ENCODE peak calls at places on chromosomes 2 and 18, in nine cellular contexts. U is HuH-7.5; F is activated CD8-positive, alpha-beta T cell treated with anti-CD3 and anti-CD28 coated beads, Interleukin-2, amount 10 ng/mL, durations not matched to agents 7 days and 5 days; O is stimulated activated CD4-positive, alpha-beta T cell treated with anti-CD3 and anti-CD28 coated beads, Interleukin-2, amount 100 ng/mL, for 48 hours; A is esophagus squamous epithelium; N is activated CD8-positive, alpha-beta memory T cell treated with anti-CD3 and anti-CD28 coated beads, Interleukin-2, amount 10 ng/mL, durations not matched to agents 7 days and 5 days; C is thoracic aorta; G is activated CD4-positive, CD25-positive, alpha-beta regulatory T cell treated with anti-CD3 and anti-CD28 coated beads, Interleukin-2, amount 50 U/mL, for 72 hours; E is stimulated activated naive CD4-positive, alpha-beta T cell. V is an unnamed sample.
A peak's percentile ranks its signal among the peaks of the same experiment; 100 is the strongest.

GRCh38 chr2:142325870-142326269 is 195.1 kb upstream of the LRP1B start:
- DNase-seq in G (no peak), A (no peak), O (no peak), F (no peak), N (no peak), E (no peak), C (no peak), U (no peak), V (no peak)

GRCh38 chr2:158894078-158894477 is 74.4 kb upstream of the TANC1 start:
- DNase-seq in E (no peak), N (no peak), A (no peak), O (no peak), F (no peak), U (no peak), G (no peak), C (no peak), V (no peak)

GRCh38 chr2:190537765-190538164 is 3.2 kb upstream of the NEMP2 start:
- DNase-seq in U (no peak), G (no peak), A (no peak), F (no peak), N (no peak), O (no peak), E (no peak), C (no peak), V (no peak)

GRCh38 chr2:102547462-102547861 is 71.9 kb upstream of the SLC9A2 start:
- DNase-seq in G (no peak), A (no peak), F (no peak), E (no peak), C (no peak), O (no peak), N (no peak), U (no peak), V (no peak)

GRCh38 chr2:44769349-44770005 is 172.0 kb upstream of the SIX3 start:
- DNase-seq in C (no peak), E (no peak), F (no peak), O (no peak), U (no peak), N (no peak), A (no peak), G (no peak), V (no peak)

GRCh38 chr2:45992021-45992745 is 305.0 kb upstream of the EPAS1 start:
- DNase-seq in G (no peak), A (no peak), N (no peak), O (no peak), E (no peak), U (peak; percentile 58), F (no peak), C (peak; percentile 56), V (no peak)

GRCh38 chr2:1406434-1406833 is 6.8 kb upstream of the TPO start:
- DNase-seq in O (no peak), N (no peak), G (no peak), C (no peak), E (no peak), U (no peak), A (no peak), F (no peak), V (no peak)

GRCh38 chr2:216372761-216373291 is 543 bp upstream of the MARCHF4 start:
- DNase-seq in C (no peak), U (no peak), G (no peak), A (no peak), N (no peak), E (no peak), O (no peak), F (no peak), V (no peak)

GRCh38 chr2:108145551-108145950 is 94.2 kb upstream of the SULT1C3 start:
- DNase-seq in E (no peak), C (no peak), N (no peak), G (no peak), F (no peak), U (no peak), O (no peak), A (no peak), V (no peak)

GRCh38 chr2:153477096-153477555 is 1.4 kb downstream of the RPRM start:
- DNase-seq in O (no peak), U (peak; percentile 20), G (no peak), E (no peak), C (no peak), N (no peak), A (no peak), F (no peak), V (no peak)

GRCh38 chr2:70541481-70542020 is 12.1 kb downstream of the TGFA start:
- DNase-seq in N (no peak), O (no peak), E (no peak), G (no peak), F (no peak), C (no peak), A (no peak), U (no peak), V (no peak)

GRCh38 chr2:130154773-130155765 is 10.2 kb upstream of the CCDC74B start:
- DNase-seq in O (no peak), E (no peak), A (no peak), G (no peak), U (no peak), N (no peak), F (no peak), C (no peak), V (no peak)

GRCh38 chr2:241511091-241511741 is 2.8 kb upstream of the STK25 start:
- DNase-seq in A (no peak), C (no peak), N (no peak), F (no peak), E (no peak), O (no peak), U (no peak), G (no peak), V (no peak)

GRCh38 chr2:113126845-113127645 is at the start of gene IL1RN:
- DNase-seq in U (no peak), E (no peak), G (no peak), C (no peak), N (peak; percentile 38), A (no peak), F (peak; percentile 14), O (no peak), V (no peak)

GRCh38 chr18:58633874-58634273 is 5.0 kb upstream of the ALPK2 start:
- DNase-seq in N (no peak), E (no peak), G (no peak), C (no peak), A (no peak), F (no peak), U (no peak), O (no peak), V (no peak)

GRCh38 chr2:232299927-232300674 is 78.5 kb upstream of the ALPP start:
- DNase-seq in F (peak; percentile 52), A (no peak), E (no peak), C (no peak), N (peak; percentile 46), U (no peak), O (no peak), G (no peak), V (no peak)

GRCh38 chr2:107986278-107987217 is at the start of gene SLC5A7:
- DNase-seq in U (no peak), A (no peak), G (no peak), E (no peak), C (no peak), N (no peak), F (no peak), O (no peak), V (no peak)

GRCh38 chr18:9433616-9434239 is 41.6 kb upstream of the RALBP1 start:
- DNase-seq in F (no peak), G (no peak), O (no peak), U (no peak), A (no peak), N (no peak), E (no peak), C (no peak), V (peak; percentile 38)

GRCh38 chr18:76922107-76922506 is 99.8 kb downstream of the ZNF236 start:
- DNase-seq in O (peak; percentile 15), N (peak; percentile 58), E (peak; percentile 33), A (no peak), G (no peak), C (no peak), F (peak; percentile 67), U (peak; percentile 25), V (peak; percentile 61)

GRCh38 chr2:28981016-28981441 is at the start of gene TOGARAM2:
- DNase-seq in A (no peak), N (no peak), E (no peak), U (no peak), F (no peak), O (no peak), G (no peak), C (no peak), V (no peak)

GRCh38 chr18:45186832-45187231 is 428.4 kb upstream of the SLC14A2 start:
- DNase-seq in G (no peak), A (no peak), E (no peak), F (no peak), U (no peak), O (no peak), N (no peak), C (no peak), V (no peak)

GRCh38 chr2:11227595-11227994 is 72.3 kb downstream of the SLC66A3 start:
- DNase-seq in A (no peak), F (no peak), C (no peak), U (no peak), G (no peak), E (no peak), O (no peak), N (no peak), V (no peak)

GRCh38 chr2:130966149-130967019 is 126.9 kb downstream of the FAM168B start:
- DNase-seq in N (no peak), C (no peak), O (no peak), U (no peak), G (no peak), A (no peak), F (no peak), E (no peak), V (no peak)

GRCh38 chr18:63725682-63726480 is 23.1 kb downstream of the SERPINB11 start:
- DNase-seq in U (no peak), E (no peak), O (no peak), A (no peak), F (no peak), C (no peak), G (no peak), N (no peak), V (no peak)

GRCh38 chr18:71020342-71021096 is 731.7 kb downstream of the SOCS6 start:
- DNase-seq in A (no peak), G (no peak), U (no peak), O (no peak), E (no peak), N (no peak), F (no peak), C (no peak), V (no peak)

GRCh38 chr18:39346916-39347315 is 1781.3 kb upstream of the CELF4 start:
- DNase-seq in F (no peak), C (no peak), N (no peak), U (no peak), A (no peak), O (no peak), G (no peak), E (no peak), V (no peak)

GRCh38 chr2:42928692-42929576 is 136.6 kb upstream of the HAAO start:
- DNase-seq in O (no peak), F (no peak), A (no peak), U (peak; percentile 66), G (no peak), E (no peak), C (no peak), N (no peak), V (no peak)

GRCh38 chr18:24089059-24089458 is 49.8 kb upstream of the CABYR start:
- DNase-seq in U (no peak), O (no peak), C (no peak), E (no peak), N (no peak), F (no peak), G (no peak), A (no peak), V (no peak)

GRCh38 chr2:167196461-167197252 is 308.4 kb downstream of the XIRP2 start:
- DNase-seq in E (no peak), U (peak; percentile 13), O (no peak), N (no peak), G (no peak), F (no peak), A (no peak), C (no peak), V (no peak)

GRCh38 chr2:166792808-166793207 is 95.5 kb upstream of the XIRP2 start:
- DNase-seq in U (no peak), F (no peak), N (no peak), C (no peak), G (no peak), A (no peak), E (no peak), O (no peak), V (no peak)

GRCh38 chr2:7880561-7880960 is 801.3 kb upstream of the ID2 start:
- DNase-seq in A (no peak), N (no peak), E (no peak), O (no peak), U (no peak), G (no peak), F (no peak), C (no peak), V (no peak)